ENCODE peak calls at places on chromosomes 2 and 18, in eight cellular contexts. Q is WTC11; Z is CD8-positive, alpha-beta T cell; K is kidney epithelial cell; D is Peyer's patch; B is neural crest cell; H is psoas muscle; Y is ascending aorta. O is an unnamed sample.

GRCh38 chr2:219290381-219291171 is 11.4 kb downstream of the DNAJB2 start:
- DNase-seq in Q (no peak), Z (no peak), K (no peak), D (no peak), B (no peak), H (peak; percentile 46), Y (peak; percentile 56), O (no peak)

GRCh38 chr2:168889635-168890005 is 610 bp downstream of the SPC25 start:
- DNase-seq in Q (no peak), Z (no peak), K (no peak), D (no peak), B (no peak), H (no peak), Y (no peak), O (no peak)

GRCh38 chr2:101558740-101559508 is 84.0 kb upstream of the RFX8 start:
- DNase-seq in Q (no peak), Z (no peak), K (no peak), D (no peak), B (no peak), H (no peak), Y (no peak), O (no peak)

GRCh38 chr2:104849618-104850097 is 4.3 kb upstream of the POU3F3 start:
- DNase-seq in Q (peak; percentile 79), Z (peak; percentile 54), K (no peak), D (peak; percentile 31), B (peak; percentile 89), H (peak; percentile 80), Y (no peak), O (peak; percentile 81)

GRCh38 chr2:937530-937929 is 13.1 kb upstream of the SNTG2 start:
- DNase-seq in Q (no peak), Z (no peak), K (no peak), D (no peak), B (no peak), H (no peak), Y (no peak), O (no peak)

GRCh38 chr2:205372141-205372540 is 310.2 kb upstream of the NRP2 start:
- DNase-seq in Q (no peak), Z (no peak), K (peak; percentile 18), D (no peak), B (no peak), H (no peak), Y (no peak), O (no peak)

GRCh38 chr18:21194871-21195771 is 46.9 kb upstream of the GREB1L start:
- DNase-seq in Q (no peak), Z (no peak), K (peak; percentile 19), D (no peak), B (no peak), H (no peak), Y (no peak), O (no peak)

GRCh38 chr2:39050109-39050508 is 70.7 kb downstream of the SOS1 start:
- DNase-seq in Q (no peak), Z (no peak), K (peak; percentile 23), D (no peak), B (no peak), H (no peak), Y (no peak), O (no peak)

GRCh38 chr2:74436804-74437695 is 4.7 kb downstream of the RTKN start:
- DNase-seq in Q (no peak), Z (no peak), K (no peak), D (no peak), B (no peak), H (no peak), Y (no peak), O (no peak)

GRCh38 chr2:181698230-181698629 is 17.9 kb upstream of the NEUROD1 start:
- DNase-seq in Q (no peak), Z (no peak), K (no peak), D (no peak), B (no peak), H (no peak), Y (no peak), O (no peak)

GRCh38 chr2:152455738-152456137 is 120.8 kb downstream of the FMNL2 start:
- DNase-seq in Q (no peak), Z (no peak), K (no peak), D (no peak), B (no peak), H (no peak), Y (peak; percentile 45), O (no peak)

GRCh38 chr2:128236491-128237035 is 82.1 kb downstream of the HS6ST1 start:
- DNase-seq in Q (no peak), Z (no peak), K (peak; percentile 16), D (no peak), B (no peak), H (peak; percentile 42), Y (no peak), O (no peak)

GRCh38 chr2:128032092-128032491 is 4.2 kb upstream of the SAP130 start:
- DNase-seq in Q (no peak), Z (no peak), K (no peak), D (no peak), B (no peak), H (no peak), Y (no peak), O (no peak)

GRCh38 chr2:175966839-175967238 is 35.2 kb downstream of the LNPK start:
- DNase-seq in Q (no peak), Z (no peak), K (no peak), D (no peak), B (no peak), H (no peak), Y (no peak), O (no peak)

GRCh38 chr2:175965773-175966172 is 36.3 kb downstream of the LNPK start:
- DNase-seq in Q (no peak), Z (no peak), K (no peak), D (no peak), B (no peak), H (no peak), Y (no peak), O (no peak)

DNA sequence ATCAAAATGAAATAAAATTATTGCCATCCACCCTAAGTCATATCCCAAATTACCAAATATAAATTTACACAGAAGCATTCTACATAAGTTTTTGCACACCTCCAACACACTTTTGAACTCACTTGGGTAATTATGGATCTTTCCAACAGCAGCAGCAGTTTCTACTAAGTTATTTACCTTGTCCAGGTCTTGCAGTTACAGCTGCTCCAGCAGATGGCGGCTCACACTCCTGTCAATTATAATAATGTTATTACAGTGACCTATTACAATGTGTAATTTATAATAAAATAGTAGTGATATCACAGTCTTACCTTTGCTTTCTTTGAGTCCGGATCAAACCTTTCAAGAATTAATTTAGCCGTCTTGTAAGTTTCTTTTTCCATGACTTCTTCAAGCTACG is 37.9 kb downstream of the LNPK start:
- DNase-seq in Q (no peak), Z (no peak), K (no peak), D (no peak), B (no peak), H (no peak), Y (no peak), O (no peak)
- TF ChIP-seq CTCF in Q (no peak), Z (no peak), K (peak; percentile 8), D (peak; percentile 44), B (no peak), H (no peak), Y (no peak), O (no peak)

DNA sequence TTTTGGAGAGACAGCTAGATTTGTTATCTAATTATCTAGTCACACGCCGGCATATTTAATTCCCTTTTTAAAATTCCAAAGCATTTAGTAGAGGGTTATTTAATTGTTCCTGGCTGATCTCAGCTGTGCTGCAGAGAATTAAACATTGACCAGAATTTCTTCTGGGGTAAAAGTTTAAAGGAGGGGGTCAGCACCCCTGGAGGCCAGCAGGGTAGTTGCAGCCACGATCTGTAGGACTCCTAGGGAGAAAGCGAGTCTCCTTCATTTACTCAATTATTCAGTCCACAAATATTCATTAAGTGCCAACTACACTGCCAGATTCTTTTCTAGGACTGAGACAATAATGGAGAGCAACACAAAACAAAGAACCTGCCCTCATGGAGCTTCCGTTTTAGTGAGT is 294.3 kb downstream of the RDH14 start:
- DNase-seq in Q (no peak), Z (no peak), K (no peak), D (no peak), B (no peak), H (no peak), Y (no peak), O (no peak)
- TF ChIP-seq CTCF in Q (peak; percentile 37), Z (no peak), K (peak; percentile 25), D (no peak), B (peak; percentile 38), H (peak; percentile 6), Y (no peak), O (peak; percentile 51)

DNA sequence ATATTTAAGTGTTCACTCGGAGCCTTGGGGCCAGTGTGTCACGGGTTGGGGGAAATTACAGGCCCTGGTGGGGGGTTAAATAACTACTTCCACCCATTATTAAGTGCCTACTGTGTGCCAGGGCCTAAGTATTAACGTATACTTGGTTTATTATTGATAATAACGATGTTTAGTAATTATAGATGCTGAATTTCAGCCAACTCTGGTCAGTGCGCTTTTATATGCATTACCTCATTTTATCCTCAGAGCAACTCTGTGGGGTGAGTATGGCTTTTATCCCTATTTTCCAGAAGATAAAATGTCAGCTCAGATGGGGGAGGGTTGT is 848 bp upstream of the RAB11FIP5 start:
- DNase-seq in Q (no peak), Z (no peak), K (no peak), D (no peak), B (no peak), H (no peak), Y (no peak), O (no peak)
- TF ChIP-seq CTCF in Q (no peak), Z (no peak), K (no peak), D (no peak), B (no peak), H (no peak), Y (no peak), O (no peak)

GRCh38 chr2:215362562-215362904 is 50.7 kb downstream of the ATIC start:
- DNase-seq in Q (no peak), Z (no peak), K (no peak), D (no peak), B (no peak), H (no peak), Y (no peak), O (no peak)

GRCh38 chr2:215360596-215360995 is 48.7 kb downstream of the ATIC start:
- DNase-seq in Q (no peak), Z (no peak), K (no peak), D (no peak), B (no peak), H (no peak), Y (no peak), O (no peak)

GRCh38 chr2:215361876-215362561 is 50.2 kb downstream of the ATIC start:
- DNase-seq in Q (no peak), Z (no peak), K (no peak), D (no peak), B (no peak), H (no peak), Y (no peak), O (no peak)

GRCh38 chr2:215363039-215363438 is 51.2 kb downstream of the ATIC start:
- DNase-seq in Q (no peak), Z (no peak), K (no peak), D (no peak), B (no peak), H (no peak), Y (no peak), O (no peak)

DNA sequence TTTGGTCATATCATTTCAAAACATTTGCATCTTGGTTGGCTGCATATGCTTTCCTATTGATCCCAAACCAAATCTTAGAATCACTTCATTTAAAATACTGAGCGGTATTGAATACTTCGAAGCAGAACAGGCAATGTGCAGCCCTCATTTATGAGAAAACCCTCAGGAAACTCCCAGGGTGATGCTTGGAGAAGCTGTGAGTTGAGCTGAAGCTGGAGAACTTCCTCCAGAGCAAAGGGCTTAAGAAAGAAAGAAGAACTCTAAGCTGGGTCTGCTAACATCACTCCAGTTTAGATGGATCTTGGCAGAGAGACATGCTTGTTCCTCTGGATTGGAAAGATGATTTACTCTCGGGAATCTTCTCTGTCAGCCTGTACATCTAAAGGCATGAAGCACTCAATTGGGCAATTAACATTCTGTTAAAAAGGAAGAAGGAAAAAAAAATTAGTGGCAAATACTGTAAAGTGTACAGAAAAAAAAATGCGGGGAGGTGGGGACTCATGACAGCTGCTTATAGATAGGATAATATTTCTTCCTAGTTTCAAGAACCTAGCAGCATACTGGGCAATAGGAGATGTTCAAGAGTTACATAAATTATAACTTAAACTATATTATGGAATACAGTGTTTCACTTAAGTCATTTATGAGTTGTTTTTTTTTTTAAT is 49.5 kb downstream of the ATIC start:
- DNase-seq in Q (no peak), Z (no peak), K (no peak), D (no peak), B (no peak), H (no peak), Y (no peak), O (no peak)
- TF ChIP-seq CTCF in Q (no peak), Z (no peak), K (no peak), D (no peak), B (no peak), H (no peak), Y (no peak), O (no peak)